ENCODE peak calls at places on chromosomes 1 and 21, in nine cellular contexts. L, C, F, D, E, P, I, N and X are unnamed samples. For H3K27me3 and H3K4me1, the result is how much of the 10 kb centered on the place peaks cover.

GRCh38 chr21:46392921-46393320 is 65.8 kb upstream of the DIP2A start:
- DNase-seq in L (no peak), C (no peak), F (no peak), D (no peak), E (peak), P (no peak), I (no peak), N (peak), X (no peak)

GRCh38 chr1:229229721-229230135 is 41.2 kb upstream of the RAB4A start:
- DNase-seq in L (peak), C (peak), F (no peak), D (no peak), E (no peak), P (no peak), I (peak), N (no peak), X (no peak)

GRCh38 chr1:215052656-215053055 is 29.9 kb upstream of the KCNK2 start:
- DNase-seq in L (peak), C (no peak), F (no peak), D (no peak), E (no peak), P (no peak), I (no peak), N (peak), X (no peak)

GRCh38 chr1:94463765-94464330 is 45.7 kb downstream of the ABCD3 start:
- DNase-seq in L (peak), C (no peak), F (no peak), D (no peak), E (no peak), P (no peak), I (peak), N (peak), X (peak)

GRCh38 chr1:99766378-99766800 is at the start of gene FRRS1:
- DNase-seq in L (peak), C (no peak), F (no peak), D (peak), E (peak), P (peak), I (peak), N (peak), X (peak)

GRCh38 chr1:22536506-22536905 is 26.8 kb upstream of the EPHA8 start:
- DNase-seq in L (peak), C (no peak), F (no peak), D (no peak), E (no peak), P (no peak), I (no peak), N (peak), X (no peak)

GRCh38 chr1:198520524-198521254 is 19.8 kb downstream of the ATP6V1G3 start:
- DNase-seq in L (no peak), C (no peak), F (no peak), D (no peak), E (no peak), P (no peak), I (no peak), N (no peak), X (no peak)

GRCh38 chr21:41589620-41590175 is 81.7 kb upstream of the TMPRSS2 start:
- DNase-seq in L (no peak), C (no peak), F (no peak), D (no peak), E (no peak), P (no peak), I (no peak), N (no peak), X (no peak)

GRCh38 chr1:51740652-51741051 is 123.8 kb downstream of the OSBPL9 start:
- DNase-seq in L (no peak), C (no peak), F (no peak), D (no peak), E (no peak), P (no peak), I (no peak), N (no peak), X (no peak)

GRCh38 chr1:24847995-24848857 is 81.8 kb downstream of the RUNX3 start:
- DNase-seq in L (peak), C (peak), F (peak), D (peak), E (peak), P (peak), I (peak), N (peak), X (peak)

GRCh38 chr1:185393821-185394220 is 76.8 kb upstream of the IVNS1ABP start:
- DNase-seq in L (no peak), C (no peak), F (no peak), D (no peak), E (no peak), P (no peak), I (no peak), N (no peak), X (no peak)

GRCh38 chr21:17858764-17859163 is 39.6 kb upstream of the C21orf91 start:
- DNase-seq in L (no peak), C (no peak), F (no peak), D (no peak), E (no peak), P (no peak), I (no peak), N (no peak), X (no peak)

GRCh38 chr1:197998110-197998509 is 80.9 kb downstream of the LHX9 start:
- DNase-seq in L (no peak), C (no peak), F (no peak), D (peak), E (no peak), P (no peak), I (no peak), N (no peak), X (no peak)

GRCh38 chr1:14914351-14914988 is 239.1 kb upstream of the TMEM51 start:
- DNase-seq in L (no peak), C (no peak), F (no peak), D (no peak), E (no peak), P (no peak), I (no peak), N (no peak), X (no peak)

GRCh38 chr1:108502624-108503023 is 52.5 kb downstream of the NBPF6 start:
- DNase-seq in L (peak), C (no peak), F (no peak), D (no peak), E (no peak), P (no peak), I (no peak), N (peak), X (no peak)

GRCh38 chr1:168636200-168636599 is 59.8 kb downstream of the XCL1 start:
- DNase-seq in L (peak), C (no peak), F (no peak), D (no peak), E (no peak), P (no peak), I (no peak), N (no peak), X (no peak)

GRCh38 chr1:8142955-8143629 is 117.0 kb upstream of the ERRFI1 start:
- DNase-seq in L (peak), C (no peak), F (no peak), D (no peak), E (no peak), P (no peak), I (no peak), N (peak), X (no peak)

GRCh38 chr1:50980505-50980904 is 10.5 kb downstream of the CDKN2C start:
- DNase-seq in L (no peak), C (no peak), F (no peak), D (no peak), E (no peak), P (no peak), I (no peak), N (no peak), X (no peak)

GRCh38 chr1:15339580-15339979 is 70.1 kb upstream of the EFHD2 start:
- DNase-seq in L (no peak), C (no peak), F (no peak), D (no peak), E (peak), P (no peak), I (peak), N (no peak), X (no peak)

GRCh38 chr1:10536133-10536768 is 61.5 kb downstream of the PEX14 start:
- DNase-seq in L (no peak), C (no peak), F (no peak), D (no peak), E (no peak), P (no peak), I (no peak), N (no peak), X (no peak)

GRCh38 chr1:53417003-53417402 is 42.2 kb upstream of the DMRTB1 start:
- DNase-seq in L (no peak), C (no peak), F (no peak), D (no peak), E (no peak), P (no peak), I (no peak), N (no peak), X (no peak)

GRCh38 chr1:151327903-151328674 is 873 bp upstream of the PI4KB start:
- DNase-seq in L (no peak), C (no peak), F (no peak), D (peak), E (no peak), P (no peak), I (no peak), N (no peak), X (no peak)

GRCh38 chr1:67830226-67830625 is 3.0 kb downstream of the GNG12 start:
- DNase-seq in L (no peak), C (no peak), F (no peak), D (no peak), E (no peak), P (no peak), I (no peak), N (no peak), X (no peak)

GRCh38 chr1:166383635-166384346 is 217.0 kb upstream of the FAM78B start:
- DNase-seq in L (no peak), C (no peak), F (no peak), D (no peak), E (no peak), P (no peak), I (no peak), N (no peak), X (no peak)

GRCh38 chr1:117143172-117143571 is 21.6 kb upstream of the TRIM45 start:
- DNase-seq in L (no peak), C (no peak), F (no peak), D (no peak), E (no peak), P (no peak), I (no peak), N (peak), X (no peak)

GRCh38 chr1:26889580-26890466 is at the start of gene GPN2:
- DNase-seq in L (peak), C (peak), F (peak), D (peak), E (peak), P (peak), I (peak), N (peak), X (peak)

GRCh38 chr1:200971955-200972711 is 51.4 kb downstream of the KIF21B start:
- DNase-seq in L (peak), C (no peak), F (peak), D (peak), E (peak), P (peak), I (peak), N (peak), X (peak)

GRCh38 chr1:30225336-30225735 is 498.0 kb downstream of the MATN1 start:
- DNase-seq in L (no peak), C (no peak), F (no peak), D (no peak), E (no peak), P (no peak), I (no peak), N (no peak), X (no peak)

GRCh38 chr1:79899914-79900313 is 893.4 kb upstream of the ADGRL4 start:
- DNase-seq in L (peak), C (no peak), F (no peak), D (no peak), E (no peak), P (no peak), I (no peak), N (peak), X (no peak)

GRCh38 chr1:241734533-241734932 is 82.5 kb downstream of the WDR64 start:
- DNase-seq in L (no peak), C (no peak), F (no peak), D (no peak), E (no peak), P (no peak), I (no peak), N (no peak), X (no peak)

GRCh38 chr1:11980676-11980972 is 380 bp downstream of the MFN2 start:
- DNase-seq in L (no peak), C (no peak), F (no peak), D (no peak), E (no peak), P (no peak), I (no peak), N (no peak), X (no peak)

GRCh38 chr21:38384246-38384576 is 114.1 kb downstream of the ERG start:
- DNase-seq in L (no peak), C (no peak), F (no peak), D (no peak), E (no peak), P (no peak), I (no peak), N (no peak), X (no peak)
- H3K27ac ChIP-seq in L (no peak), C (peak), F (no peak), D (no peak), E (no peak), P (no peak), I (no peak), N (no peak), X (no peak)

DNA sequence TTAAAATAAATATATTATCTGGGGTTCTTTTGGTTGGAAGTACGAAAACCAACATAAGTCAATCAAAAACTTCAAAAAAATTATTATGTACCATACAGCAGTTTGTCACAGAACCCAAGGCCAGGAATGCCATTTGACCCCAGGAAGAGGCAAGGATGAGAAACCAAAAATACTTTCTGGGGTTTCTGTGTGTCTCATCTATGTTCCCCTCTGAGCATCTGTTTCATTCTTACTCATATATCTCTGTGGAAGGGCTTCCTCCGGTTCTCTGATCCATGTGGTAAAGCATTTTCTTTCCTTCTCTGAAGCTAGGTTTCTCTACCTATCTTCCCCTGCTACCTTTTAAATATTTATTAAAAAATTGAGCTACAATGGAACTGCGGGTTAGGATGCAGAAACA is 9.8 kb upstream of the FCRL1 start:
- DNase-seq in L (no peak), C (no peak), F (no peak), D (no peak), E (no peak), P (no peak), I (no peak), N (no peak), X (no peak)
- H3K27me3 ChIP-seq in L (under half), C (under half), F (under half), D (under half), E (under half), P (under half), I (under half), N (under half), X (under half)

GRCh38 chr1:35537788-35538187 is 19.4 kb downstream of the KIAA0319L start:
- DNase-seq in L (no peak), C (no peak), F (no peak), D (no peak), E (no peak), P (no peak), I (no peak), N (no peak), X (no peak)
- H3K4me1 ChIP-seq in L (under half), C (half or more), F (half or more), D (under half), E (half or more), P (half or more), I (under half), N (under half), X (half or more)

GRCh38 chr1:246564839-246565750 is 966 bp downstream of the TFB2M start:
- DNase-seq in L (no peak), C (no peak), F (no peak), D (no peak), E (no peak), P (no peak), I (no peak), N (no peak), X (no peak)
- H3K27ac ChIP-seq in L (peak), C (peak), F (peak), D (no peak), E (peak), P (peak), I (peak), N (peak), X (peak)

DNA sequence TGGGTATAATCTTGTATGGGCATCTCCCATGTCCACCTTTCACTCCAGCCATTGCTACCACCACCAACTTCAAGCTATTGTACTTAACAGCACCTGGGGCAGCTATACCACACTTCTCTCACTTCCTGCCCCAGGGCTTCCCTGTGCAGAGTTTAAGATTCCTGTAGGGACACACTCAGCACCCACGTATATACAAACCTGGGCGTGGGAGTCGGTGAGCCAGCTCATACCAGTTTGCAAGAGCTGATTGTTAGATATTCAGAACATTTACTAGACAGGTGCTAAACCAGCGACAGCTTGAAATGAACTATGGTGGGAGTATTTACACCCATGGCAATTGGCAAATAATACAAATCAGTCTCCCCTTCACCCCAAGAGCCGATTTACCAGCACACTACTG is 114.8 kb upstream of the CSF3R start:
- DNase-seq in L (no peak), C (no peak), F (no peak), D (no peak), E (no peak), P (no peak), I (no peak), N (no peak), X (no peak)
- H3K27me3 ChIP-seq in L (under half), C (under half), F (under half), D (under half), E (under half), P (under half), I (under half), N (under half), X (under half)

GRCh38 chr1:112396668-112397025 is 633 bp downstream of the CTTNBP2NL start:
- DNase-seq in L (peak), C (no peak), F (no peak), D (no peak), E (no peak), P (no peak), I (no peak), N (peak), X (no peak)

GRCh38 chr1:112395832-112396667 is at the start of gene CTTNBP2NL:
- DNase-seq in L (peak), C (peak), F (peak), D (peak), E (peak), P (peak), I (peak), N (peak), X (peak)

GRCh38 chr1:112397051-112397471 is 1.0 kb downstream of the CTTNBP2NL start:
- DNase-seq in L (no peak), C (no peak), F (no peak), D (no peak), E (no peak), P (no peak), I (no peak), N (no peak), X (no peak)

GRCh38 chr1:112402682-112403643 is 6.9 kb downstream of the CTTNBP2NL start:
- DNase-seq in L (peak), C (no peak), F (no peak), D (no peak), E (no peak), P (no peak), I (no peak), N (peak), X (no peak)

GRCh38 chr1:112399456-112399855 is 3.4 kb downstream of the CTTNBP2NL start:
- DNase-seq in L (no peak), C (no peak), F (no peak), D (no peak), E (no peak), P (no peak), I (no peak), N (peak), X (no peak)
- H3K4me1 ChIP-seq in L (under half), C (under half), F (under half), D (under half), E (half or more), P (under half), I (under half), N (under half), X (under half)

GRCh38 chr1:88983791-88984552 is 8.5 kb downstream of the KYAT3 start:
- DNase-seq in L (peak), C (no peak), F (peak), D (no peak), E (peak), P (no peak), I (peak), N (peak), X (peak)

GRCh38 chr1:88982055-88982454 is 10.4 kb downstream of the KYAT3 start:
- DNase-seq in L (peak), C (no peak), F (no peak), D (no peak), E (no peak), P (no peak), I (no peak), N (peak), X (no peak)

GRCh38 chr1:88985033-88985432 is 7.4 kb downstream of the KYAT3 start:
- DNase-seq in L (peak), C (no peak), F (no peak), D (no peak), E (no peak), P (no peak), I (peak), N (peak), X (no peak)

GRCh38 chr1:88984553-88984945 is 7.9 kb downstream of the KYAT3 start:
- DNase-seq in L (no peak), C (no peak), F (no peak), D (no peak), E (no peak), P (no peak), I (no peak), N (no peak), X (no peak)

DNA sequence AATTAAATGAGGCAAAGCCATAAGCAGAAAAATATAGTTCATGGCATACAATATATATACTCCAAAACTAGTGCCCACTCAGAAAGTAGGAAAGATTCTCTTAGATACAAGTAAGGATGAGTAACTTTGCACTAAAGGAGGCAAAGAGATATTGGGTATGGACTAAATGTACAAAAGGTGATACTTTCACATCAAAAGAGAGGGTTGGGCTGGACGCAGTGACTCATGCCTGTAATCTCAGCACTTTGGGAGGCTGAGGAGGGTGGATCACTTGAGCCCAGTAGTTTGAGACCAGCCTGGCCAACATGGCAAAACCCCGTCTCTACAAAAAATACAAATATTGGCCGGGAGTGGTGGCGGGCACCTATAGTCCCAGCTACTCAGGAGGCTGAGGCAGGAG is 6.7 kb downstream of the KYAT3 start:
- DNase-seq in L (no peak), C (no peak), F (no peak), D (no peak), E (no peak), P (no peak), I (no peak), N (no peak), X (no peak)
- H3K27ac ChIP-seq in L (peak), C (peak), F (no peak), D (no peak), E (peak), P (no peak), I (no peak), N (no peak), X (no peak)

GRCh38 chr1:20385630-20386029 is 95.0 kb downstream of the VWA5B1 start:
- DNase-seq in L (no peak), C (no peak), F (no peak), D (no peak), E (no peak), P (no peak), I (no peak), N (no peak), X (no peak)
- H3K27me3 ChIP-seq in L (under half), C (under half), F (under half), D (under half), E (under half), P (under half), I (under half), N (half or more), X (under half)

GRCh38 chr1:153773004-153773921 is 1.9 kb upstream of the SLC27A3 start:
- DNase-seq in L (no peak), C (no peak), F (no peak), D (no peak), E (no peak), P (no peak), I (no peak), N (no peak), X (no peak)
- H3K4me1 ChIP-seq in L (under half), C (half or more), F (under half), D (under half), E (half or more), P (under half), I (half or more), N (under half), X (under half)